ENCODE peak calls at places on chromosomes 2 and 18, in seven cellular contexts. X is GM04503; S is T-helper 2 cell; H is cardiac muscle cell; I is ascending aorta; D is activated CD8-positive, alpha-beta memory T cell treated with anti-CD3 and anti-CD28 coated beads for 48 hours; E is hippocampal formation. F is an unnamed sample.

GRCh38 chr2:155100261-155100660 is 401.8 kb downstream of the KCNJ3 start:
- DNase-seq in I (no peak), D (no peak), X (no peak), S (no peak), H (no peak), E (no peak), F (no peak)

GRCh38 chr2:114661926-114662670 is 219.7 kb downstream of the DPP10 start:
- DNase-seq in D (no peak), E (no peak), I (no peak), X (no peak), S (no peak), H (peak; percentile 8), F (no peak)

GRCh38 chr2:55418512-55419235 is 982 bp downstream of the CCDC88A start:
- DNase-seq in E (peak; percentile 80), H (no peak), S (no peak), D (no peak), I (no peak), X (no peak), F (no peak)

GRCh38 chr18:60452424-60452823 is 79.8 kb upstream of the MC4R start:
- DNase-seq in D (no peak), X (no peak), I (no peak), H (no peak), E (no peak), S (no peak), F (no peak)

GRCh38 chr2:39772086-39772811 is 6.8 kb downstream of the THUMPD2 start:
- DNase-seq in I (no peak), S (no peak), E (no peak), H (peak; percentile 33), D (no peak), X (no peak), F (no peak)

GRCh38 chr2:25286025-25286400 is 55.7 kb downstream of the DNMT3A start:
- DNase-seq in S (peak; percentile 48), H (no peak), X (no peak), I (no peak), E (no peak), D (no peak), F (no peak)

GRCh38 chr18:74899554-74899953 is 301.9 kb downstream of the ZNF407 start:
- DNase-seq in H (peak; percentile 14), X (no peak), D (no peak), I (no peak), E (no peak), S (no peak), F (no peak)

GRCh38 chr2:189421644-189422043 is 19.6 kb upstream of the WDR75 start:
- DNase-seq in S (no peak), E (no peak), X (peak; percentile 33), I (no peak), D (no peak), H (peak; percentile 87), F (no peak)